ENCODE peak calls at places on chromosomes 16 and 17, in ten cellular contexts. J, L, S, B, C, T, G, R, A and E are unnamed samples.

GRCh38 chr17:81127133-81127455 is 38.2 kb upstream of the PVALEF start:
- DNase-seq in J (no peak), L (no peak), S (no peak), B (no peak), C (no peak), T (no peak), G (no peak), R (no peak), A (no peak), E (no peak)

GRCh38 chr17:58525239-58525638 is 10.8 kb upstream of the MTMR4 start:
- DNase-seq in J (no peak), L (no peak), S (peak; percentile 91), B (peak; percentile 87), C (peak; percentile 60), T (no peak), G (no peak), R (no peak), A (peak; percentile 74), E (no peak)

GRCh38 chr17:74862108-74862901 is 2.6 kb upstream of the GRIN2C start:
- DNase-seq in J (peak; percentile 56), L (peak; percentile 82), S (no peak), B (no peak), C (no peak), T (no peak), G (peak; percentile 61), R (no peak), A (peak; percentile 67), E (no peak)

GRCh38 chr16:22353188-22353919 is 21.1 kb downstream of the CDR2 start:
- DNase-seq in J (peak; percentile 71), L (no peak), S (peak; percentile 88), B (peak; percentile 67), C (no peak), T (peak; percentile 95), G (no peak), R (no peak), A (no peak), E (no peak)

GRCh38 chr17:38798614-38799500 is 499 bp downstream of the PIP4K2B start:
- DNase-seq in J (peak; percentile 86), L (peak; percentile 48), S (peak; percentile 42), B (no peak), C (no peak), T (peak; percentile 47), G (peak; percentile 51), R (no peak), A (peak; percentile 49), E (no peak)

GRCh38 chr17:59668816-59669215 is 38.4 kb downstream of the PTRH2 start:
- DNase-seq in J (peak; percentile 24), L (no peak), S (peak; percentile 97), B (peak; percentile 98), C (peak; percentile 94), T (peak; percentile 70), G (no peak), R (peak; percentile 75), A (no peak), E (no peak)

GRCh38 chr16:30561212-30561816 is 3.1 kb upstream of the ZNF764 start:
- DNase-seq in J (no peak), L (peak; percentile 29), S (no peak), B (no peak), C (no peak), T (no peak), G (no peak), R (no peak), A (peak; percentile 43), E (peak; percentile 72)

GRCh38 chr16:77057161-77057736 is 133.7 kb upstream of the MON1B start:
- DNase-seq in J (no peak), L (no peak), S (no peak), B (no peak), C (no peak), T (no peak), G (no peak), R (no peak), A (no peak), E (no peak)

GRCh38 chr16:49986351-49987124 is 38.5 kb upstream of the CNEP1R1 start:
- DNase-seq in J (no peak), L (no peak), S (peak; percentile 75), B (peak; percentile 54), C (no peak), T (no peak), G (no peak), R (peak; percentile 62), A (peak; percentile 7), E (no peak)

GRCh38 chr16:29915590-29916247 is 10.3 kb downstream of the KCTD13 start:
- DNase-seq in J (no peak), L (no peak), S (no peak), B (no peak), C (peak; percentile 43), T (no peak), G (no peak), R (no peak), A (no peak), E (no peak)

GRCh38 chr17:77735051-77735340 is 223.5 kb upstream of the TNRC6C start:
- DNase-seq in J (no peak), L (no peak), S (no peak), B (no peak), C (no peak), T (no peak), G (no peak), R (no peak), A (no peak), E (no peak)

GRCh38 chr16:48816393-48816792 is 206.4 kb upstream of the N4BP1 start:
- DNase-seq in J (no peak), L (no peak), S (no peak), B (no peak), C (no peak), T (no peak), G (no peak), R (no peak), A (no peak), E (no peak)

GRCh38 chr17:65023791-65024190 is 32.7 kb downstream of the GNA13 start:
- DNase-seq in J (no peak), L (no peak), S (no peak), B (no peak), C (no peak), T (no peak), G (no peak), R (no peak), A (no peak), E (no peak)

GRCh38 chr17:29368161-29368560 is 22.0 kb upstream of the TAOK1 start:
- DNase-seq in J (no peak), L (no peak), S (no peak), B (no peak), C (no peak), T (no peak), G (no peak), R (no peak), A (no peak), E (no peak)

GRCh38 chr17:74282587-74283370 is 8.7 kb downstream of the DNAI2 start:
- DNase-seq in J (no peak), L (peak; percentile 69), S (peak; percentile 44), B (no peak), C (no peak), T (peak; percentile 79), G (peak; percentile 19), R (no peak), A (no peak), E (no peak)

GRCh38 chr16:55775857-55776256 is 57.0 kb downstream of the CES1 start:
- DNase-seq in J (no peak), L (no peak), S (no peak), B (no peak), C (no peak), T (no peak), G (no peak), R (no peak), A (no peak), E (no peak)

GRCh38 chr17:81132770-81133723 is 32.3 kb upstream of the PVALEF start:
- DNase-seq in J (no peak), L (no peak), S (no peak), B (no peak), C (no peak), T (no peak), G (no peak), R (no peak), A (no peak), E (no peak)

GRCh38 chr16:58121132-58121531 is 8.0 kb downstream of the CFAP20 start:
- DNase-seq in J (no peak), L (no peak), S (no peak), B (no peak), C (no peak), T (no peak), G (no peak), R (no peak), A (no peak), E (no peak)

GRCh38 chr17:2029911-2030778 is at the start of gene DPH1:
- DNase-seq in J (no peak), L (peak; percentile 86), S (peak; percentile 86), B (no peak), C (peak; percentile 69), T (peak; percentile 90), G (peak; percentile 82), R (peak; percentile 69), A (peak; percentile 90), E (peak; percentile 92)

GRCh38 chr17:73503560-73503959 is 140.7 kb downstream of the SDK2 start:
- DNase-seq in J (no peak), L (no peak), S (no peak), B (no peak), C (no peak), T (no peak), G (no peak), R (no peak), A (no peak), E (no peak)

GRCh38 chr17:7834554-7834890 is 505 bp downstream of the KDM6B start:
- DNase-seq in J (no peak), L (peak; percentile 62), S (no peak), B (no peak), C (no peak), T (peak; percentile 50), G (peak; percentile 42), R (no peak), A (peak; percentile 71), E (peak; percentile 88)

GRCh38 chr17:64491034-64491860 is 5.6 kb downstream of the POLG2 start:
- DNase-seq in J (peak; percentile 31), L (peak; percentile 58), S (peak; percentile 59), B (no peak), C (no peak), T (peak; percentile 44), G (peak; percentile 20), R (no peak), A (peak; percentile 32), E (no peak)